ENCODE peak calls at places on chromosomes 3 and 15, in six cellular contexts. R, Q, W, J, B and L are unnamed samples. For H3K9me3, the result is how much of the 10 kb centered on the place peaks cover.

GRCh38 chr15:70259030-70259424 is 161.3 kb upstream of the TLE3 start:
- DNase-seq in R (peak), Q (peak), W (peak), J (no peak), B (peak), L (peak)

GRCh38 chr3:68972358-68972979 is 40.1 kb upstream of the TAFA4 start:
- DNase-seq in R (no peak), Q (no peak), W (no peak), J (peak), B (peak), L (no peak)

GRCh38 chr15:81548350-81549116 is 174.5 kb upstream of the TMC3 start:
- DNase-seq in R (no peak), Q (no peak), W (no peak), J (no peak), B (no peak), L (no peak)

GRCh38 chr3:183638092-183638644 is 2.7 kb downstream of the KLHL24 start:
- DNase-seq in R (no peak), Q (no peak), W (no peak), J (no peak), B (no peak), L (no peak)

GRCh38 chr3:77370413-77370812 is 330.5 kb downstream of the ROBO2 start:
- DNase-seq in R (no peak), Q (no peak), W (no peak), J (no peak), B (no peak), L (no peak)

GRCh38 chr3:102238362-102238761 is 196.5 kb upstream of the ZPLD1 start:
- DNase-seq in R (no peak), Q (no peak), W (no peak), J (peak), B (no peak), L (no peak)

GRCh38 chr15:71142780-71143179 is 27.5 kb downstream of the THSD4 start:
- DNase-seq in R (no peak), Q (no peak), W (no peak), J (no peak), B (no peak), L (no peak)

GRCh38 chr15:82904574-82904973 is 47.9 kb downstream of the HOMER2 start:
- DNase-seq in R (no peak), Q (no peak), W (no peak), J (no peak), B (no peak), L (no peak)

GRCh38 chr3:128824132-128824850 is 55.1 kb upstream of the ACAD9 start:
- DNase-seq in R (no peak), Q (no peak), W (no peak), J (no peak), B (no peak), L (no peak)

GRCh38 chr3:184513276-184514150 is 48.1 kb upstream of the EPHB3 start:
- DNase-seq in R (peak), Q (peak), W (peak), J (peak), B (peak), L (peak)

GRCh38 chr3:103499132-103499885 is 1064.5 kb downstream of the ZPLD1 start:
- DNase-seq in R (no peak), Q (no peak), W (no peak), J (no peak), B (no peak), L (no peak)

GRCh38 chr15:83065431-83065830 is 1.6 kb downstream of the BTBD1 start:
- DNase-seq in R (no peak), Q (no peak), W (no peak), J (no peak), B (no peak), L (no peak)

GRCh38 chr3:54969652-54970051 is 41.8 kb upstream of the LRTM1 start:
- DNase-seq in R (no peak), Q (no peak), W (no peak), J (no peak), B (no peak), L (no peak)

GRCh38 chr3:58497074-58497473 is 5.2 kb downstream of the KCTD6 start:
- DNase-seq in R (no peak), Q (no peak), W (no peak), J (peak), B (no peak), L (no peak)

DNA sequence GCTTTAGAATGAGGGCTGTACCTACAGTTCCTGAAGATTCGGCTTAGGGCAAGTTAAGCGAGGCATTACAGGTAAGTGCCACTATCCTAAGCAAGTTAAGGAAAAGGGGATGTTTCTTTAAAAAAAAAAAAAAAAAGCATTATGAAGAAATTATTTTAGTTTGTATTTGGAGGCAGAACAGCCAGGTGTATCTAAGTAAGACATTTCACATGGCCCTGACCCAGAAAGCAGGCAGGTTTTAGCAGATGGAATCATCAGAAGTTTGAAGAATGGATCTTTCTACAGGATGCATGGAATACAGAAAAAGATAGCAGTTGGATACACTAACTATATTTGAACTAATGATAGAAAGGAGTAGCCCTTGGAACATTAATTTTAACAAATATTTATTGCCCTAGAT is 105.6 kb downstream of the OSBPL10 start:
- DNase-seq in R (no peak), Q (no peak), W (no peak), J (no peak), B (no peak), L (no peak)
- H3K9me3 ChIP-seq in R (under half), Q (under half), W (under half), J (under half), B (under half), L (under half)

DNA sequence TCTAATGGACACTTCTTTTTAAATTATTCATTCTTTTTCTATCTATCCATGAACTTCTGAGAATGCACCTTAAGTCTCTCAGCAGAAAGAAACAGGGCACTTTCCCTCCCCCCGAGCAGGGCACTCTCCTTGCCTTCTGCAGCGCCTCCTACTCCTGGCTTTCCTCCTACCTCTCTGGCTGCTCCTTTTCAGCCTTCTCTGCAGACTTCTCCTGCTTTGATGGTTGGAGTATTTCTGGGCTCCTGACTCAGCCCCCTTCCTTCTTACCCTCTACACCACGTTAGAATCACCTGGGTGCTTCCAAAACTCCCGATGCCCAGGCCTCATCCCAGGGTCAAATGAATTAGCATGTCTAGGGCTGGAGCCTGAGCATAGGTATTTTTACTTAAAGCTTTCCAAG is 3.4 kb downstream of the SCN5A start:
- DNase-seq in R (no peak), Q (no peak), W (no peak), J (peak), B (peak), L (no peak)
- H3K9me3 ChIP-seq in R (under half), Q (under half), W (under half), J (under half), B (under half), L (under half)

GRCh38 chr15:73802336-73803105 is 49.4 kb upstream of the INSYN1 start:
- DNase-seq in R (no peak), Q (no peak), W (no peak), J (no peak), B (no peak), L (no peak)

GRCh38 chr15:73805504-73806089 is 52.4 kb upstream of the INSYN1 start:
- DNase-seq in R (no peak), Q (no peak), W (no peak), J (no peak), B (no peak), L (no peak)

GRCh38 chr15:73803806-73804205 is 50.7 kb upstream of the INSYN1 start:
- DNase-seq in R (no peak), Q (no peak), W (no peak), J (no peak), B (no peak), L (no peak)

GRCh38 chr15:73806698-73807483 is 53.7 kb upstream of the INSYN1 start:
- DNase-seq in R (no peak), Q (no peak), W (no peak), J (no peak), B (no peak), L (no peak)

DNA sequence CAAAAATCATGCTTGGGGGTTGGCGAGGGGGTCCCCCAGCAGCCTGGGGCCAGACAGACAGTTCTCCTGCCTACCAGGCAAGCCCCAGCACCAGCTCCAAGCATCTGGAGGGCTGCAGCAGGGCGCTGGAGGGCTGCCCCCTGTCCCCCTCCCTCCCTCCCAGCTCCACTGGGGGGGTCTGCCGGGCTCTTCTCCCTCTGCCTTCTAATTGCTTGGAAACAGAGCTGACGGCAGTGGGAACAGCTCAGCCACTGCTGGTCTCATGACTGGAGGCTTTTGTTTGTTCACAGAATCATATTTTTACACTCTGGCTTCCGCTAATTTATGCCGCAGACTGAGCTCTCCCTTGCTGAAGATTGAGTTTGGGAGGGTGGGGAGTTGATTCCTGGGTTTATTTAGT is 51.3 kb upstream of the INSYN1 start:
- DNase-seq in R (no peak), Q (no peak), W (no peak), J (no peak), B (no peak), L (no peak)
- H3K9me3 ChIP-seq in R (under half), Q (under half), W (under half), J (under half), B (under half), L (under half)

GRCh38 chr3:75983609-75984290 is 198.4 kb upstream of the ZNF717 start:
- DNase-seq in R (no peak), Q (no peak), W (no peak), J (no peak), B (no peak), L (no peak)
- H3K9me3 ChIP-seq in R (under half), Q (under half), W (under half), J (under half), B (under half), L (under half)

GRCh38 chr3:19632099-19633074 is 301.6 kb downstream of the EFHB start:
- DNase-seq in R (no peak), Q (no peak), W (no peak), J (peak), B (no peak), L (no peak)
- H3K9me3 ChIP-seq in R (under half), Q (under half), W (under half), J (under half), B (under half), L (under half)

GRCh38 chr15:26521142-26521541 is 251.7 kb downstream of the GABRB3 start:
- DNase-seq in R (no peak), Q (no peak), W (no peak), J (no peak), B (no peak), L (no peak)

GRCh38 chr15:26516102-26516980 is 256.5 kb downstream of the GABRB3 start:
- DNase-seq in R (no peak), Q (no peak), W (no peak), J (peak), B (no peak), L (no peak)

DNA sequence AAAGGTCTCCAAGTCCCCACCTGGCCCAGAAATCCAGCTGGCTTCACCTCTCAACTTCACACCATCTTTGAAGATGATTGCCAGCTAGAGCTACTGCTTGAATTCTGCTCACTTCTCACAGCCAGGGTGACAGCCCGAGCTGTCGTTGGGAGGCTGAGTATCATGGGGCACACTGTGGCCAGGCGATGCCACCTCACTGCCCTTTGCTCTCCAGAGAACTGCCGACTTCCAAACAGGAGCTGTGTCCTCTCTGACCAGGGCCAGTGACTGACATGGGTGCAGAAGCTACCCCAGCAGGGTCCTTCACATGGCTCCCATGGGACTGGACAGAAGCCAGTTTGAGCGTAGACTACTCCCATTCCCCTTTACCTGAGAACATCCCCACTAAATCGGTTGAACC is 254.0 kb downstream of the GABRB3 start:
- DNase-seq in R (no peak), Q (no peak), W (peak), J (no peak), B (no peak), L (no peak)
- H3K9me3 ChIP-seq in R (under half), Q (under half), W (under half), J (under half), B (under half), L (under half)